ENCODE peak calls at places on chromosomes 7 and 10, in seven cellular contexts. One of them, this sample, is unnamed. For H3K27me3, the result is how much of the 10 kb centered on the place peaks cover.

GRCh38 chr7:134298902-134299683 is 17.6 kb downstream of the SLC35B4 start:
- DNase-seq in adrenal gland: no peak
- DNase-seq in heart left ventricle: peak
- DNase-seq in spleen: no peak
- DNase-seq in transverse colon: peak
- DNase-seq in sigmoid colon: peak
- DNase-seq in Peyer's patch: peak
- DNase-seq in this sample: no peak

GRCh38 chr10:109374215-109374614 is 549.1 kb downstream of the XPNPEP1 start:
- DNase-seq in adrenal gland: no peak
- DNase-seq in heart left ventricle: no peak
- DNase-seq in spleen: no peak
- DNase-seq in transverse colon: no peak
- DNase-seq in sigmoid colon: no peak
- DNase-seq in Peyer's patch: no peak
- DNase-seq in this sample: no peak

GRCh38 chr7:80089341-80089740 is 45.3 kb upstream of the GNAI1 start:
- DNase-seq in adrenal gland: no peak
- DNase-seq in heart left ventricle: no peak
- DNase-seq in spleen: no peak
- DNase-seq in transverse colon: no peak
- DNase-seq in sigmoid colon: no peak
- DNase-seq in Peyer's patch: no peak
- DNase-seq in this sample: no peak

GRCh38 chr7:33928986-33929385 is 23.6 kb downstream of the BMPER start:
- DNase-seq in adrenal gland: no peak
- DNase-seq in heart left ventricle: no peak
- DNase-seq in spleen: no peak
- DNase-seq in transverse colon: no peak
- DNase-seq in sigmoid colon: no peak
- DNase-seq in Peyer's patch: no peak
- DNase-seq in this sample: no peak

GRCh38 chr10:3757638-3758490 is 27.1 kb downstream of the KLF6 start:
- DNase-seq in adrenal gland: no peak
- DNase-seq in heart left ventricle: no peak
- DNase-seq in spleen: peak
- DNase-seq in transverse colon: no peak
- DNase-seq in sigmoid colon: no peak
- DNase-seq in Peyer's patch: no peak
- DNase-seq in this sample: no peak

GRCh38 chr7:117323585-117323876 is 673 bp upstream of the WNT2 start:
- DNase-seq in adrenal gland: no peak
- DNase-seq in heart left ventricle: no peak
- DNase-seq in spleen: no peak
- DNase-seq in transverse colon: no peak
- DNase-seq in sigmoid colon: no peak
- DNase-seq in Peyer's patch: no peak
- DNase-seq in this sample: peak

GRCh38 chr10:101778781-101779543 is 3.0 kb upstream of the FGF8 start:
- DNase-seq in adrenal gland: peak
- DNase-seq in heart left ventricle: no peak
- DNase-seq in spleen: peak
- DNase-seq in transverse colon: peak
- DNase-seq in sigmoid colon: peak
- DNase-seq in Peyer's patch: peak
- DNase-seq in this sample: peak

GRCh38 chr7:44385384-44386138 is 60.2 kb upstream of the CAMK2B start:
- DNase-seq in adrenal gland: no peak
- DNase-seq in heart left ventricle: no peak
- DNase-seq in spleen: peak
- DNase-seq in transverse colon: no peak
- DNase-seq in sigmoid colon: no peak
- DNase-seq in Peyer's patch: no peak
- DNase-seq in this sample: no peak

GRCh38 chr10:103458720-103459119 is at the start of gene CALHM1:
- DNase-seq in adrenal gland: no peak
- DNase-seq in heart left ventricle: no peak
- DNase-seq in spleen: no peak
- DNase-seq in transverse colon: no peak
- DNase-seq in sigmoid colon: no peak
- DNase-seq in Peyer's patch: no peak
- DNase-seq in this sample: no peak

GRCh38 chr10:130647341-130647740 is 511.1 kb downstream of the GLRX3 start:
- DNase-seq in adrenal gland: no peak
- DNase-seq in heart left ventricle: no peak
- DNase-seq in spleen: no peak
- DNase-seq in transverse colon: no peak
- DNase-seq in sigmoid colon: no peak
- DNase-seq in Peyer's patch: no peak
- DNase-seq in this sample: no peak

GRCh38 chr10:118571123-118571522 is 24.3 kb downstream of the PRLHR start:
- DNase-seq in adrenal gland: no peak
- DNase-seq in heart left ventricle: no peak
- DNase-seq in spleen: no peak
- DNase-seq in transverse colon: no peak
- DNase-seq in sigmoid colon: peak
- DNase-seq in Peyer's patch: no peak
- DNase-seq in this sample: no peak

GRCh38 chr10:125014984-125015944 is 73.3 kb downstream of the ZRANB1 start:
- DNase-seq in adrenal gland: no peak
- DNase-seq in heart left ventricle: peak
- DNase-seq in spleen: no peak
- DNase-seq in transverse colon: no peak
- DNase-seq in sigmoid colon: peak
- DNase-seq in Peyer's patch: no peak
- DNase-seq in this sample: no peak

GRCh38 chr7:1846331-1847065 is 176.4 kb downstream of the ELFN1 start:
- DNase-seq in adrenal gland: no peak
- DNase-seq in heart left ventricle: no peak
- DNase-seq in spleen: peak
- DNase-seq in transverse colon: no peak
- DNase-seq in sigmoid colon: peak
- DNase-seq in Peyer's patch: no peak
- DNase-seq in this sample: no peak

GRCh38 chr7:156178214-156178613 is 366.0 kb upstream of the SHH start:
- DNase-seq in adrenal gland: no peak
- DNase-seq in heart left ventricle: peak
- DNase-seq in spleen: peak
- DNase-seq in transverse colon: no peak
- DNase-seq in sigmoid colon: no peak
- DNase-seq in Peyer's patch: no peak
- DNase-seq in this sample: no peak

GRCh38 chr7:151368136-151368571 is 26.5 kb downstream of the NUB1 start:
- DNase-seq in adrenal gland: peak
- DNase-seq in heart left ventricle: peak
- DNase-seq in spleen: peak
- DNase-seq in transverse colon: peak
- DNase-seq in sigmoid colon: peak
- DNase-seq in Peyer's patch: peak
- DNase-seq in this sample: peak

GRCh38 chr10:89580243-89580642 is 44.8 kb upstream of the SLC16A12 start:
- DNase-seq in adrenal gland: no peak
- DNase-seq in heart left ventricle: no peak
- DNase-seq in spleen: no peak
- DNase-seq in transverse colon: no peak
- DNase-seq in sigmoid colon: no peak
- DNase-seq in Peyer's patch: no peak
- DNase-seq in this sample: no peak

GRCh38 chr10:129744896-129745750 is 219.0 kb downstream of the EBF3 start:
- DNase-seq in adrenal gland: no peak
- DNase-seq in heart left ventricle: no peak
- DNase-seq in spleen: peak
- DNase-seq in transverse colon: no peak
- DNase-seq in sigmoid colon: peak
- DNase-seq in Peyer's patch: peak
- DNase-seq in this sample: no peak

GRCh38 chr7:100219271-100219737 is 445 bp upstream of the PVRIG start:
- DNase-seq in adrenal gland: no peak
- DNase-seq in heart left ventricle: no peak
- DNase-seq in spleen: peak
- DNase-seq in transverse colon: no peak
- DNase-seq in sigmoid colon: peak
- DNase-seq in Peyer's patch: no peak
- DNase-seq in this sample: no peak

GRCh38 chr10:72812798-72813430 is 80.6 kb upstream of the OIT3 start:
- DNase-seq in adrenal gland: no peak
- DNase-seq in heart left ventricle: no peak
- DNase-seq in spleen: no peak
- DNase-seq in transverse colon: no peak
- DNase-seq in sigmoid colon: no peak
- DNase-seq in Peyer's patch: no peak
- DNase-seq in this sample: peak

GRCh38 chr10:117689566-117689965 is 147.0 kb downstream of the EMX2 start:
- DNase-seq in adrenal gland: no peak
- DNase-seq in heart left ventricle: no peak
- DNase-seq in spleen: no peak
- DNase-seq in transverse colon: no peak
- DNase-seq in sigmoid colon: no peak
- DNase-seq in Peyer's patch: no peak
- DNase-seq in this sample: no peak

GRCh38 chr7:1569016-1569415 is 816 bp downstream of the PSMG3 start:
- DNase-seq in adrenal gland: no peak
- DNase-seq in heart left ventricle: no peak
- DNase-seq in spleen: no peak
- DNase-seq in transverse colon: no peak
- DNase-seq in sigmoid colon: no peak
- DNase-seq in Peyer's patch: no peak
- DNase-seq in this sample: no peak

GRCh38 chr10:118522791-118523498 is 72.5 kb downstream of the PRLHR start:
- DNase-seq in adrenal gland: no peak
- DNase-seq in heart left ventricle: no peak
- DNase-seq in spleen: no peak
- DNase-seq in transverse colon: no peak
- DNase-seq in sigmoid colon: no peak
- DNase-seq in Peyer's patch: no peak
- DNase-seq in this sample: no peak

GRCh38 chr10:70998086-70998485 is 109.7 kb upstream of the PCBD1 start:
- DNase-seq in adrenal gland: no peak
- DNase-seq in heart left ventricle: no peak
- DNase-seq in spleen: peak
- DNase-seq in transverse colon: no peak
- DNase-seq in sigmoid colon: no peak
- DNase-seq in Peyer's patch: no peak
- DNase-seq in this sample: no peak
- H3K27me3 ChIP-seq in adrenal gland: under half
- H3K27me3 ChIP-seq in heart left ventricle: under half
- H3K27me3 ChIP-seq in spleen: under half
- H3K27me3 ChIP-seq in transverse colon: under half
- H3K27me3 ChIP-seq in sigmoid colon: under half
- H3K27me3 ChIP-seq in Peyer's patch: under half
- H3K27me3 ChIP-seq in this sample: under half

DNA sequence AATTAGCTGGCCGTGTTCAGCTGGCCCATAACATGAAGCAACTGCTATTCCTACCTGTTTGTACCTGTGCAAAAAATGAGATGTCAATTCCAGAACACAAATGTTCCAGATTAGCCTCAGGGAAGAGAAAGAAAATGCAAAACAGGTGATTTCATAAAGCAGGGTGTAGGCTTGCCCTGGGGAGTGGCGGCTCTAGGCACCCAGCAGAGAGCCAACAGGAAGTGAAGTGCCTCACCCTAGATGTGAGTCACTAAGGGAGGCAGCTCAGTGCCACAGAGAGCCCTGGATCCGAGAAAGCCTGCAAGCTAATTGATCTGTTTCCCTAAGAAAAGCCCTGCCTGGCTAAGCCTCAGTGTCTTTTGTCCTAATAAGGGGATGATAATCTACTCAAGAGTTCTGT is 240.0 kb downstream of the ARHGAP21 start:
- DNase-seq in adrenal gland: peak
- DNase-seq in heart left ventricle: no peak
- DNase-seq in spleen: no peak
- DNase-seq in transverse colon: peak
- DNase-seq in sigmoid colon: no peak
- DNase-seq in Peyer's patch: peak
- DNase-seq in this sample: no peak
- H3K27ac ChIP-seq in adrenal gland: no peak
- H3K27ac ChIP-seq in heart left ventricle: no peak
- H3K27ac ChIP-seq in spleen: no peak
- H3K27ac ChIP-seq in transverse colon: peak
- H3K27ac ChIP-seq in sigmoid colon: peak
- H3K27ac ChIP-seq in Peyer's patch: peak
- H3K27ac ChIP-seq in this sample: no peak

GRCh38 chr7:41130596-41131236 is 572.2 kb downstream of the INHBA start:
- DNase-seq in adrenal gland: no peak
- DNase-seq in heart left ventricle: no peak
- DNase-seq in spleen: no peak
- DNase-seq in transverse colon: no peak
- DNase-seq in sigmoid colon: no peak
- DNase-seq in Peyer's patch: no peak
- DNase-seq in this sample: no peak
- TF ChIP-seq POLR2A in adrenal gland: no peak
- TF ChIP-seq POLR2A in heart left ventricle: no peak
- TF ChIP-seq POLR2A in spleen: no peak
- TF ChIP-seq POLR2A in transverse colon: no peak
- TF ChIP-seq POLR2A in sigmoid colon: no peak
- TF ChIP-seq POLR2A in Peyer's patch: no peak
- TF ChIP-seq POLR2A in this sample: no peak

GRCh38 chr10:22321831-22322662 is 1.1 kb downstream of the BMI1 start:
- DNase-seq in adrenal gland: peak
- DNase-seq in heart left ventricle: no peak
- DNase-seq in spleen: peak
- DNase-seq in transverse colon: no peak
- DNase-seq in sigmoid colon: peak
- DNase-seq in Peyer's patch: peak
- DNase-seq in this sample: peak
- H3K27me3 ChIP-seq in adrenal gland: under half
- H3K27me3 ChIP-seq in heart left ventricle: under half
- H3K27me3 ChIP-seq in spleen: under half
- H3K27me3 ChIP-seq in transverse colon: under half
- H3K27me3 ChIP-seq in sigmoid colon: under half
- H3K27me3 ChIP-seq in Peyer's patch: under half
- H3K27me3 ChIP-seq in this sample: under half

GRCh38 chr7:16913643-16914042 is 31.9 kb upstream of the AGR3 start:
- DNase-seq in adrenal gland: no peak
- DNase-seq in heart left ventricle: no peak
- DNase-seq in spleen: no peak
- DNase-seq in transverse colon: no peak
- DNase-seq in sigmoid colon: no peak
- DNase-seq in Peyer's patch: no peak
- DNase-seq in this sample: no peak

GRCh38 chr7:16916733-16917132 is 35.0 kb upstream of the AGR3 start:
- DNase-seq in adrenal gland: no peak
- DNase-seq in heart left ventricle: no peak
- DNase-seq in spleen: no peak
- DNase-seq in transverse colon: no peak
- DNase-seq in sigmoid colon: no peak
- DNase-seq in Peyer's patch: no peak
- DNase-seq in this sample: no peak

GRCh38 chr7:16916111-16916639 is 34.4 kb upstream of the AGR3 start:
- DNase-seq in adrenal gland: no peak
- DNase-seq in heart left ventricle: no peak
- DNase-seq in spleen: no peak
- DNase-seq in transverse colon: no peak
- DNase-seq in sigmoid colon: no peak
- DNase-seq in Peyer's patch: no peak
- DNase-seq in this sample: no peak

GRCh38 chr7:16914771-16915170 is 33.0 kb upstream of the AGR3 start:
- DNase-seq in adrenal gland: no peak
- DNase-seq in heart left ventricle: no peak
- DNase-seq in spleen: no peak
- DNase-seq in transverse colon: peak
- DNase-seq in sigmoid colon: no peak
- DNase-seq in Peyer's patch: no peak
- DNase-seq in this sample: no peak

GRCh38 chr7:16915405-16915804 is 33.6 kb upstream of the AGR3 start:
- DNase-seq in adrenal gland: no peak
- DNase-seq in heart left ventricle: no peak
- DNase-seq in spleen: no peak
- DNase-seq in transverse colon: no peak
- DNase-seq in sigmoid colon: no peak
- DNase-seq in Peyer's patch: no peak
- DNase-seq in this sample: no peak
- H3K27ac ChIP-seq in adrenal gland: no peak
- H3K27ac ChIP-seq in heart left ventricle: no peak
- H3K27ac ChIP-seq in spleen: no peak
- H3K27ac ChIP-seq in transverse colon: no peak
- H3K27ac ChIP-seq in sigmoid colon: no peak
- H3K27ac ChIP-seq in Peyer's patch: no peak
- H3K27ac ChIP-seq in this sample: no peak